ENCODE peak calls at places on chromosome 12, in five cellular contexts. N, C, D, B and Z are unnamed samples.

GRCh38 chr12:47828967-47829482 is 9.3 kb upstream of the HDAC7 start:
- DNase-seq in N (no peak), C (peak), D (peak), B (peak), Z (no peak)

GRCh38 chr12:107415066-107415465 is 270.5 kb upstream of the PWP1 start:
- DNase-seq in N (peak), C (no peak), D (no peak), B (no peak), Z (peak)

GRCh38 chr12:68901145-68901544 is 31.8 kb downstream of the CPM start:
- DNase-seq in N (no peak), C (no peak), D (no peak), B (no peak), Z (no peak)

GRCh38 chr12:61880186-61880585 is 380.0 kb upstream of the USP15 start:
- DNase-seq in N (no peak), C (no peak), D (no peak), B (no peak), Z (no peak)

GRCh38 chr12:109714141-109714912 is 702 bp downstream of the FAM222A start:
- DNase-seq in N (peak), C (peak), D (peak), B (peak), Z (no peak)

GRCh38 chr12:46556820-46557524 is 184.4 kb upstream of the SLC38A2 start:
- DNase-seq in N (peak), C (no peak), D (peak), B (no peak), Z (peak)

GRCh38 chr12:93521225-93521854 is 51.1 kb upstream of the SOCS2 start:
- DNase-seq in N (peak), C (no peak), D (peak), B (no peak), Z (no peak)

GRCh38 chr12:71800177-71800576 is 39.4 kb upstream of the TBC1D15 start:
- DNase-seq in N (no peak), C (no peak), D (no peak), B (no peak), Z (no peak)

DNA sequence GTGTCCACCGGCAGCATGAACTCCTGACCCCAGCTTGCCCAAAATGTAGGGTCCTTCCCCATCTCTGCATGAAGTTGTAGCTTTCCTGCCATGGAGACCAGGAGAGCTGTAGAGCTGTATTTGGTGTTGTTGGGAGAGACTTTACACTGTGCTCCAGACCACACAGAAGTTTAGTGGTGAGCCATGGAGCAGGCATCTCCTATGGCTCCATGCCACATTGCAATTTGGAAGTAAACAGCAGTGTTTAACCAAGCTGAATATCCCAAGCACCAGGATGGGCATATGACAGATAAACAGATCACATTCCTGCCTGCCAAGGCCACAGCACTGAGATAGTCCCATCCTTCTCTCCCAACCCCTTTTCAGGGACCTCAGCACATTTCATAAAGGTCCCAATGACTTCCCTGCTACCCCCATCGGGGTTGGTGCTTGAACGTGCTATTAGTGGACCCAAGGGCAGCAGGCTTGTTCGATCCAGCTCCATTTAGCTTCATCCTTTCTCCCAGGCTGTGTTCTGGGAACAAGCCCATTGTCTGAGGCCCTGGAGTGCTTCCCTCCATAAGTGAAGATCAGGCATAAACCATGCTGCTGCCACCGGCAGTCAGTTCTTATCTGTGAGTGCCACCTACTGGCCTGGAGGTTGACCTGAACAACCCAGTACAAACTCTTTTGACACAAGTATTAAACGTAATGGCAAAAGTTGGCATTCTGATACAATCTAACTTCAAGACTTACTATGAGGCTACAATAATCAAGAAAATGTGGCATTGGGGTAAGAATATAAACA is 172.3 kb upstream of the ATXN7L3B start:
- DNase-seq in N (peak), C (no peak), D (peak), B (no peak), Z (peak)
- TF ChIP-seq CTCF in N (peak), C (no peak), D (peak), B (no peak), Z (peak)

GRCh38 chr12:79558924-79559469 is 131.8 kb downstream of the PAWR start:
- DNase-seq in N (no peak), C (no peak), D (peak), B (no peak), Z (no peak)
- H3K27ac ChIP-seq in N (no peak), C (peak), D (no peak), B (peak), Z (no peak)

GRCh38 chr12:53268009-53268636 is at the start of gene ESPL1:
- DNase-seq in N (peak), C (peak), D (peak), B (peak), Z (peak)
- TF ChIP-seq CTCF in N (no peak), C (peak), D (peak), B (peak), Z (peak)

GRCh38 chr12:6868211-6869048 is 1.1 kb downstream of the TPI1 start:
- DNase-seq in N (no peak), C (no peak), D (peak), B (no peak), Z (no peak)
- H3K27ac ChIP-seq in N (peak), C (peak), D (peak), B (peak), Z (peak)

GRCh38 chr12:11130999-11131398 is 3.4 kb downstream of the TAS2R30 start:
- DNase-seq in N (peak), C (no peak), D (no peak), B (no peak), Z (no peak)

GRCh38 chr12:11133162-11133561 is 1.3 kb downstream of the TAS2R30 start:
- DNase-seq in N (no peak), C (no peak), D (no peak), B (no peak), Z (no peak)

GRCh38 chr12:11136075-11136474 is 1.6 kb upstream of the TAS2R30 start:
- DNase-seq in N (no peak), C (no peak), D (no peak), B (no peak), Z (no peak)

GRCh38 chr12:11134300-11134699 is at the start of gene TAS2R30:
- DNase-seq in N (no peak), C (no peak), D (no peak), B (no peak), Z (no peak)

DNA sequence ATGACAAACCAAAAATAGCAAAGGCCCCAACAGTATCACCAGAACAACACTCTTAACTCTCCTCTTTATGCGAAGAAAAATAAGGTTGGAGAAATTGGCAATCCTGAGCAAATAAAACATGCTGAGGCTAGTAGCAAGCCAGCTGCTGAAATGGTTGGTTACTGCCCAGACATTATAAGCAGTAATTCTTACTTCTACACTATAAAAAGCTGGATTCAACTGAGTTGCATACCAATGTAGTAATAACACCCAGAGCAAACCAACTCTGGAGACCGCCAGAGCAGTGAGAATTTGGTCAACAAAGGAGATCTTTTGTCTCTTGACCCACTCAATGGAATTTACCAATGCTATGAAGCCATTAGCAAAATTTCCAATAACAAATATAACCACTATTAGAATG is 628 bp downstream of the TAS2R30 start:
- DNase-seq in N (no peak), C (no peak), D (no peak), B (no peak), Z (no peak)
- TF ChIP-seq CTCF in N (no peak), C (no peak), D (no peak), B (no peak), Z (no peak)

GRCh38 chr12:52004042-52004648 is 2.6 kb upstream of the TAMALIN start:
- DNase-seq in N (peak), C (peak), D (peak), B (peak), Z (peak)

GRCh38 chr12:52006726-52007157 is at the start of gene TAMALIN:
- DNase-seq in N (peak), C (peak), D (peak), B (peak), Z (no peak)

GRCh38 chr12:52005903-52006703 is 643 bp upstream of the TAMALIN start:
- DNase-seq in N (no peak), C (peak), D (peak), B (peak), Z (no peak)

GRCh38 chr12:52003591-52003990 is 3.2 kb upstream of the TAMALIN start:
- DNase-seq in N (no peak), C (no peak), D (no peak), B (no peak), Z (no peak)

DNA sequence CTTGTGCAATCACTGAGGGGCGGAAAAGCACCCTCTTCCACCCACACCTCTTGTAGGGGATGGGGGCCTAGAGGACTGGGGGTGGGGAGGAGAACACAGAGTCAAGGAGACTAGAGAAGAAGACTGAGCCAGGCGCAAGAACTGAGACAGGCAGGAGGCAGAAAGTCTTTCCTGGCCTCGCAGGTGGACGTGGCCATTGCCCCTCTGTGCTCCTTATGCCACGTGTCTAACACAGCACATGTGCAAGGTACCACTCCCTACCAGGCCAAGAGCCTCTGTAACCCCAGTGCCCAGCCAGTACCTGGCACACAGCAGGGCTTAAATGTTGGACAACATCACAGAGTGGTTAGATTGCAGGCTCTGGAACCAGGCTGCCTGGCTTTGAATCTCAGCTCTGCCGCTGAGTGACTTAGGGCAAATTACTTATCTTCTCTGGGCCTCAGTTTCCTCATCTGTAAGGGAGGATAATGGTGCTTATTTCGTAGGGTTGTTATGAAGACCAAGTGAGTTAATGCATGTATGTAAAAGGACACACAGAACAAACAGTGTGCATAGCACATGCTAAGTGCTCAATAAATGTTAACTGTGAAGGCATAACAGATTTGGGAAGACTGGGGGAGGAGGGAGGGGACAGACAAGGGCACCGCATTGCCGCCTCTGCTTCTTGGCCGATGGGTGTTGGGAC is 1.4 kb upstream of the TAMALIN start:
- DNase-seq in N (no peak), C (no peak), D (no peak), B (no peak), Z (no peak)
- H3K27ac ChIP-seq in N (no peak), C (no peak), D (no peak), B (no peak), Z (no peak)